ENCODE peak calls at places on chromosomes 3 and 15, in nine cellular contexts. M is mesendoderm; G is brain microvascular endothelial cell; D is MM.1S; N is heart left ventricle; P is left ventricle myocardium inferior; V is tibial artery; Y is effector memory CD4-positive, alpha-beta T cell; C is transverse colon. H is an unnamed sample.

GRCh38 chr3:188834349-188834748 is 337.4 kb upstream of the TPRG1 start:
- DNase-seq in V (no peak), M (peak; percentile 22), C (no peak), G (no peak), P (no peak), D (no peak), Y (no peak), N (no peak), H (no peak)

GRCh38 chr3:114307841-114308228 is 14.0 kb downstream of the TIGIT start:
- DNase-seq in D (no peak), C (no peak), P (no peak), G (no peak), V (no peak), N (no peak), M (no peak), Y (no peak), H (no peak)

GRCh38 chr3:100045696-100046095 is 68.6 kb downstream of the FILIP1L start:
- DNase-seq in C (peak; percentile 56), G (peak; percentile 94), Y (no peak), D (no peak), P (peak; percentile 76), M (peak; percentile 72), N (peak; percentile 85), V (peak; percentile 63), H (peak; percentile 94)

GRCh38 chr3:127387119-127387518 is 99.3 kb upstream of the PRR20G start:
- DNase-seq in D (no peak), V (no peak), M (no peak), G (no peak), Y (no peak), N (no peak), P (peak; percentile 5), C (no peak), H (no peak)

GRCh38 chr3:31567036-31567435 is 34.3 kb downstream of the STT3B start:
- DNase-seq in M (peak; percentile 70), N (no peak), C (no peak), P (no peak), G (no peak), D (no peak), V (no peak), Y (no peak), H (no peak)

GRCh38 chr3:128166971-128167453 is 13.7 kb downstream of the EEFSEC start:
- DNase-seq in Y (no peak), N (no peak), C (no peak), V (no peak), G (no peak), D (no peak), M (no peak), P (no peak), H (no peak)

GRCh38 chr3:59708202-59708601 is 658.4 kb upstream of the CFAP20DC start:
- DNase-seq in P (no peak), M (no peak), V (no peak), N (no peak), Y (no peak), G (no peak), D (no peak), C (no peak), H (no peak)

GRCh38 chr15:38823272-38823671 is 258.7 kb upstream of the RASGRP1 start:
- DNase-seq in M (no peak), Y (no peak), V (no peak), N (no peak), D (no peak), C (no peak), G (peak; percentile 18), P (no peak), H (no peak)

DNA sequence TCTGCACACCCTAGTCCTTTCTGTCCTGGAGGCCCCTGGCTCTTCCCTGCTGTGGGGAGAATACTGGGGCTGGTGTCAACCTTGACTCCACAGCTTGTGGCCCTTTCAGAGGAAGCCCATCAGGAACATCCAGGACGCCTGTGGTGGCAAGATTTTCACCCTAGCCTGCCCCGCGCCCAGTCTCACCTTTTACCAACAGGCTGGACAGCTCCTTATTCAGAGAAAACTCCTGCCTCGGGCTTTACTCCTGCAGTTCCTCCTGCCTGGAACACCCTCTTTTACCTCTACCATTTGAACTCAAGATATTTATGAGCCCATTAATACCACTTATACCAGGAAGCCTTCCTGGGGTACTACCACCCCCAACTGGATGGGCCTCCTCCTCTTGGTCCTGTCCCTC is 2.7 kb upstream of the CACNA2D2 start:
- DNase-seq in Y (no peak), P (no peak), M (no peak), V (no peak), G (no peak), C (no peak), N (no peak), D (no peak), H (no peak)
- H3K27me3 ChIP-seq in Y (no peaks in the 10 kb centered on the region), P (peaks cover 19% of the 10 kb centered on the region), M (no peaks in the 10 kb centered on the region), V (peaks cover 7% of the 10 kb centered on the region), G (peaks cover 28% of the 10 kb centered on the region), C (peaks cover 28% of the 10 kb centered on the region), N (peaks cover 6% of the 10 kb centered on the region), D (peaks cover 86% of the 10 kb centered on the region), H (peaks cover 62% of the 10 kb centered on the region)

GRCh38 chr15:90617668-90618097 is 88.0 kb downstream of the CRTC3 start:
- DNase-seq in V (no peak), Y (no peak), C (no peak), N (no peak), G (no peak), P (no peak), M (no peak), D (no peak), H (no peak)
- H3K27ac ChIP-seq in V (peak overlapping the region; percentile 34), Y (no peak overlapping the region), C (peak overlapping the region; percentile 19), N (peak overlapping the region; percentile 49), G (no peak overlapping the region), P (peak overlapping the region; percentile 50), M (no peak overlapping the region), D (no peak overlapping the region), H (no peak overlapping the region)

GRCh38 chr3:55524565-55525244 is 37.6 kb upstream of the WNT5A start:
- DNase-seq in C (no peak), G (no peak), N (no peak), V (no peak), D (no peak), P (no peak), M (no peak), Y (no peak), H (peak; percentile 67)

GRCh38 chr3:55526332-55527030 is 39.4 kb upstream of the WNT5A start:
- DNase-seq in C (no peak), N (no peak), G (no peak), M (no peak), V (no peak), P (no peak), Y (no peak), D (no peak), H (no peak)

GRCh38 chr3:55531266-55531665 is 44.2 kb upstream of the WNT5A start:
- DNase-seq in M (no peak), Y (no peak), V (no peak), G (no peak), D (no peak), C (no peak), P (no peak), N (no peak), H (no peak)

GRCh38 chr3:55525436-55525835 is 38.3 kb upstream of the WNT5A start:
- DNase-seq in M (no peak), P (no peak), C (no peak), G (no peak), D (no peak), Y (no peak), N (no peak), V (no peak), H (no peak)

DNA sequence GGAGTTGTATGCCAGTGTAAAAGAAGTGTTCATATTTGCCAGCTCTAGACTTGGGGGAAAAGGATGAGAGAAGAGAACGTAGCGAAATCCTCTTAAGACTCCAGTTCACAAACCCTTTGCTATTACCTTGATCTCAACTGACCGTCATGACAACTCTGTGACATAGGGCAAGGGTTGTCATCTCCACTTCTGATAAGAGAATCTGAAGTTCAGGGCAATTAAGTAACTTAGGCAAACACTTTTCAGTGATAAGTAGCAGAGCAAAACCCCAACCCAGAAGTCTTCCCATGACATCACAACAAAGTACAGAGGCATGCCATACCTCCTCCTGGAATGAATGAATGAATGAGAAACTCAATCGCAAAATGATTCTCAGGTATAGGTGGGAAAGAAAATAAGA is 40.3 kb upstream of the WNT5A start:
- DNase-seq in Y (no peak), P (no peak), D (no peak), G (no peak), M (no peak), V (no peak), C (no peak), N (no peak), H (no peak)
- H3K27me3 ChIP-seq in Y (no peaks in the 10 kb centered on the region), P (peaks cover 23% of the 10 kb centered on the region), D (no peaks in the 10 kb centered on the region), G (no peaks in the 10 kb centered on the region), M (no peaks in the 10 kb centered on the region), V (no peaks in the 10 kb centered on the region), C (no peaks in the 10 kb centered on the region), N (no peaks in the 10 kb centered on the region), H (no peaks in the 10 kb centered on the region)

DNA sequence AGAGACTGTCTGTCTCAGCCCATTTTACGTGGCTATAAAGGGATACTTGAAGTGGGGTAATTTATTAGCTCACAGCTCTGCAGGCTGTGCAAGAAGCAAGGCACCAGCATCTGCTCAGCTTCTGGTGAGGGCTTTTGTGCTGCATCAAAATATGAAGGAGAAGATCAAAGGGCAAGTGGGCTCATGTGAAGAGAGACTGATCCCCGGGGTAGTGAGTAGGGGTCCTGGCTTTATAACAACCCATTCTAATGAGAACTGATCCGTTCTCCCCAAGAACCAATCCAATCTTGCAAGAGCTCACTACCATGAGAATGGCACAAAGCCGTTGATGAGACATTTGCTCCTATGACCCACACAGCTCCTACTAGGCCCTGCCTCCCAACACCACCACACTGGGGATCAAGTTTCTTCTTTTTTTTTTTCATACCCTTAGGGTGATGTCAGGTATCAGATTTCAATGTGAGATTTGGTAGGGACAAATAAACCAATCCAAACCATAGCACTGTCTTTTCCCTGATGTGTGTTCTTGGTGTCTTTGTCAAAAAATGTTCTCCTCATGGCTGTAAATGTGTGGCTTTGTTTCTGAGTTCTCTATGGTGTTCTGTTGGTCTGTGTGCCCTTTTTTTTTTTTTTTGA is 63.3 kb downstream of the IQGAP1 start:
- DNase-seq in G (peak; percentile 64), Y (no peak), V (no peak), M (peak; percentile 71), N (no peak), D (no peak), P (no peak), C (no peak), H (peak; percentile 50)
- H3K27ac ChIP-seq in G (peak overlapping the region; percentile 15), Y (no peak overlapping the region), V (no peak overlapping the region), M (no peak overlapping the region), N (no peak overlapping the region), D (no peak overlapping the region), P (no peak overlapping the region), C (no peak overlapping the region), H (no peak overlapping the region)

GRCh38 chr15:100665570-100665969 is 63.2 kb downstream of the ASB7 start:
- DNase-seq in Y (no peak), N (no peak), V (no peak), G (no peak), P (no peak), D (no peak), M (no peak), C (no peak), H (peak; percentile 46)
- H3K27me3 ChIP-seq in Y (no peaks in the 10 kb centered on the region), N (no peaks in the 10 kb centered on the region), V (no peaks in the 10 kb centered on the region), G (no peaks in the 10 kb centered on the region), P (peaks cover 40% of the 10 kb centered on the region), D (no peaks in the 10 kb centered on the region), M (no peaks in the 10 kb centered on the region), C (no peaks in the 10 kb centered on the region), H (no peaks in the 10 kb centered on the region)

H was measured in foreskin keratinocyte.